ENCODE peak calls at places on chromosomes 12 and 14, in four cellular contexts. I, D, B and K are unnamed samples.

GRCh38 chr12:71840226-71840847 is 778 bp downstream of the TBC1D15 start:
- DNase-seq in I (no peak), D (no peak), B (peak), K (peak)

GRCh38 chr12:7441216-7441615 is 2.7 kb downstream of the CD163L1 start:
- DNase-seq in D (no peak), B (no peak), I (no peak), K (no peak)

GRCh38 chr12:107282628-107283027 is 189.3 kb upstream of the CRY1 start:
- DNase-seq in B (no peak), I (no peak), D (no peak), K (no peak)

GRCh38 chr12:30423330-30423729 is 272.3 kb downstream of the IPO8 start:
- DNase-seq in D (no peak), B (no peak), I (no peak), K (no peak)

GRCh38 chr14:76673261-76673660 is 88.0 kb upstream of the VASH1 start:
- DNase-seq in I (no peak), D (no peak), B (no peak), K (no peak)

GRCh38 chr14:100305446-100306255 is 593 bp downstream of the SLC25A29 start:
- DNase-seq in B (no peak), I (peak), D (no peak), K (peak)

GRCh38 chr12:46300906-46301305 is 32.1 kb upstream of the SLC38A1 start:
- DNase-seq in D (no peak), I (no peak), B (peak), K (no peak)

GRCh38 chr12:105930612-105931011 is 208.1 kb downstream of the NUAK1 start:
- DNase-seq in I (no peak), B (no peak), D (no peak), K (no peak)

GRCh38 chr14:58280954-58281787 is 17.2 kb upstream of the ARID4A start:
- DNase-seq in B (peak), I (no peak), D (peak), K (no peak)

GRCh38 chr14:90829677-90830076 is 13.4 kb upstream of the TTC7B start:
- DNase-seq in D (no peak), I (no peak), B (no peak), K (no peak)

GRCh38 chr14:79502101-79502750 is 709.1 kb downstream of the DIO2 start:
- DNase-seq in I (no peak), B (no peak), D (no peak), K (no peak)

GRCh38 chr12:87086118-87086891 is 830.1 kb upstream of the MGAT4C start:
- DNase-seq in B (no peak), D (no peak), I (no peak), K (no peak)

GRCh38 chr14:94936411-94936892 is 166.5 kb upstream of the GSC start:
- DNase-seq in B (no peak), I (peak), D (peak), K (peak)

GRCh38 chr14:104519721-104520120 is 59.8 kb upstream of the C14orf180 start:
- DNase-seq in I (no peak), D (no peak), B (no peak), K (no peak)

GRCh38 chr12:12819752-12820311 is 6.7 kb downstream of the DDX47 start:
- DNase-seq in I (peak), D (no peak), B (peak), K (no peak)

GRCh38 chr14:53954551-53955233 is 1.9 kb downstream of the BMP4 start:
- DNase-seq in I (no peak), D (no peak), B (no peak), K (peak)

GRCh38 chr12:57694459-57695019 is 607 bp downstream of the OS9 start:
- DNase-seq in D (peak), I (no peak), B (no peak), K (no peak)

GRCh38 chr14:67589212-67589770 is 10.8 kb downstream of the PIGH start:
- DNase-seq in B (no peak), I (no peak), D (no peak), K (no peak)

GRCh38 chr14:22939684-22940083 is 10.5 kb upstream of the PRMT5 start:
- DNase-seq in I (no peak), B (no peak), D (no peak), K (no peak)

GRCh38 chr14:104967414-104968152 is 10.6 kb downstream of the AHNAK2 start:
- DNase-seq in I (peak), B (no peak), D (no peak), K (no peak)

GRCh38 chr14:104992501-104992900 is 6.9 kb downstream of the CLBA1 start:
- DNase-seq in D (no peak), I (no peak), B (no peak), K (no peak)

GRCh38 chr12:27469161-27469560 is 22.6 kb downstream of the SMCO2 start:
- DNase-seq in D (no peak), B (no peak), I (no peak), K (no peak)

GRCh38 chr12:49824886-49825285 is 3.3 kb downstream of the NCKAP5L start:
- DNase-seq in I (peak), D (no peak), B (no peak), K (peak)

GRCh38 chr14:95482967-95483842 is 33.2 kb downstream of the SYNE3 start:
- DNase-seq in D (peak), I (peak), B (peak), K (peak)

GRCh38 chr14:105255021-105255507 is 6.7 kb downstream of the BTBD6 start:
- DNase-seq in D (no peak), B (peak), I (no peak), K (no peak)

GRCh38 chr14:67618617-67619063 is 1.1 kb upstream of the ARG2 start:
- DNase-seq in I (no peak), D (no peak), B (peak), K (no peak)

GRCh38 chr12:120528861-120529525 is at the start of gene COQ5:
- DNase-seq in I (peak), B (peak), D (peak), K (peak)

GRCh38 chr12:120121766-120122293 is 5.3 kb upstream of the RAB35 start:
- DNase-seq in B (no peak), I (no peak), D (no peak), K (no peak)

GRCh38 chr12:19402743-19403400 is 36.4 kb upstream of the AEBP2 start:
- DNase-seq in I (no peak), D (peak), B (peak), K (peak)

GRCh38 chr12:11553871-11554533 is 95.5 kb upstream of the ETV6 start:
- DNase-seq in D (peak), I (no peak), B (no peak), K (peak)

GRCh38 chr12:80553316-80553715 is 109.3 kb downstream of the PTPRQ start:
- DNase-seq in D (no peak), I (no peak), B (peak), K (no peak)

GRCh38 chr14:30214456-30215090 is 286.9 kb upstream of the PRKD1 start:
- DNase-seq in B (peak), D (peak), I (no peak), K (peak)

GRCh38 chr12:121294151-121294889 is 2.2 kb downstream of the CAMKK2 start:
- DNase-seq in D (no peak), B (no peak), I (no peak), K (no peak)

GRCh38 chr12:53231859-53232640 is at the start of gene RARG:
- DNase-seq in D (no peak), I (peak), B (no peak), K (peak)

GRCh38 chr12:53232641-53233538 is 881 bp upstream of the RARG start:
- DNase-seq in B (no peak), I (peak), D (no peak), K (peak)

GRCh38 chr12:53227341-53227740 is 4.7 kb downstream of the RARG start:
- DNase-seq in I (no peak), D (no peak), B (no peak), K (no peak)

GRCh38 chr12:53230971-53231858 is 794 bp downstream of the RARG start:
- DNase-seq in D (no peak), B (no peak), I (no peak), K (no peak)

GRCh38 chr12:53229454-53229853 is 2.6 kb downstream of the RARG start:
- DNase-seq in D (no peak), B (no peak), I (no peak), K (no peak)
- H3K4me3 ChIP-seq in D (no peak), B (no peak), I (no peak), K (no peak)

GRCh38 chr12:92404259-92404894 is 258.7 kb upstream of the BTG1 start:
- DNase-seq in D (no peak), I (no peak), B (no peak), K (no peak)
- H3K4me3 ChIP-seq in D (no peak), I (no peak), B (no peak), K (no peak)

DNA sequence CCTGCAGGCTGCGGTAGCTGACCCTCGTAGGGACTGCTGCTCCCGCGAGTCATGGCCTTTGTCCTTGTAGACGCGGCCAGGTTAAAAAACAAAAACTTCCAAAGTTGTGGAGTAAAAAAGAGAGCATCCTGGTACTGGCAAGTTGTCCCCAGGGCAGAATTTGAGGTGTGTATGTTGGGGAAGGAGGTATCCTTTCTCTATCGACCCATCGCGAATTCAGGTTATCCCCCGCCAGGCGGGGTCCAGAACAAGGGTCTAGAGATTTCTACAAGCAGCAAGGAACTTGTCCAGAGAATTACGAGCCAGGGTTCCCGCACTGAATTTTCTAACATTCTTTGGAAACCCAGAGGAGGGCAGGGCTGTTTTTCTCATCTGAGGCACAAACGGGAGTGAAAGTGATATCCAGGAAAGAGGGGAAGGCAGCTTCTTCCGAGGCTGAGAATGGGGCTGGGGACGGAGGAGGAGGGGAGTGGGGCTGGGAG is 16.3 kb downstream of the TBX3 start:
- DNase-seq in I (no peak), B (no peak), D (no peak), K (no peak)
- H3K4me3 ChIP-seq in I (no peak), B (peak), D (peak), K (no peak)

DNA sequence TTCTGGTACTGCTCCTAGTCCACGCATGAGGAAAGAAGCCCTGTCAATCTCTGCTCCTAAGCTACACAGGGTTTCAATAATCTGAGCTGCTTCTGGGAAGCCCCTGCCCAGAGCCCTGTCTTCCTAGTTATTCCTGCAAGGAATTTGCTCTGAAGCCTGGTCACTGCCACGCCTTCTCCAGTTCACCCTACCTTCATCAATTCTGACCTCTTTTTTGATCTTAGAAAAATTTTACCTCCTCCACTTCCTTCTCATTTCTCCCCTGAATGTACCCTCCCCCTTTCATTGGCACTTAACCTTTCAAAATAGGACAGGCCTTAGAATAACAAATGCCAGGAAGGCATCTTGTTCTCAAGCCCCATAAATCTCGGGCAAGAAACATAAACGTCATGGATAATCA is 14.9 kb upstream of the LRRK2 start:
- DNase-seq in D (no peak), I (no peak), B (no peak), K (no peak)
- H3K4me3 ChIP-seq in D (no peak), I (no peak), B (no peak), K (no peak)

DNA sequence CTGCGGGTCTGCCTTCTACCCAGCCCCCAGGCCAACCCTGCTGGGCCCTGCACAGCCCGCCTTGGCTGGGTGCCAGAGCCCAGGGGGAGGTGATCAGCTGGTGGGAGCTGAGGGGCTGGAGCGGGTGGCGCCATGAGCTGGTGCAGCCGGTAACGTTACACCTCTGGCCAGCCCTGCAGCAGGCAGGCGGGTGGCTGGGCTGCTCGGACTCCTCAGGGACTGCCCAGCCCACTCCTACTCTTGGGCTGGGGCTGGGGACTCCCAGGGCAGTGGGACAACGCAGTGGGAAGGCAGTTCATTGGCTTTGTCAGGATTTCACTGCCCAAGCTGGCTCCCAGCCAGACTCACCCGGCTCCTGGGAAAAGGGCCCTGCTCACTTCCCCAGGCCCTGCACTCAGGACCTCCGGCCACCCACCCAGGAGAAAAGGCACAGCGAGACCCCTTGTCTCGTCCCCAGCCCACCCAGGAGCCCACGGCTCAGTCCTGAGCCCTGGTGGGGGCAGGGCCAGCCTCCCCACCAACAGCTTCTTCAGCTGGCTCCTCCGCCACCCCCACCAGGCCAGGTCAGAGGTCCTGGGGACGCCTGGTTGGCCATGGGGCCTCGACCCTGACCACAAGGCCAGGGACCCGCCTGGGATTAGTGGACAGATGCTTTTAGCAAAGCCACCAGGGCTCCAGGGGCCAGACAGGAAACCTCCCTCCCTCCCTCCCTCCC is 1.0 kb downstream of the PGF start:
- DNase-seq in B (no peak), D (no peak), I (no peak), K (peak)
- H3K4me3 ChIP-seq in B (peak), D (peak), I (no peak), K (no peak)